ENCODE peak calls at places on chromosomes 2 and 18, in four cellular contexts. G, V, Y and J are unnamed samples.

GRCh38 chr2:11655495-11655894 is 14.5 kb downstream of the NTSR2 start:
- DNase-seq in G (no peak), V (no peak), Y (no peak), J (no peak)

GRCh38 chr18:63592506-63592905 is 5.4 kb downstream of the SERPINB13 start:
- DNase-seq in G (no peak), V (no peak), Y (no peak), J (no peak)

GRCh38 chr2:124898827-124899226 is 873.7 kb downstream of the CNTNAP5 start:
- DNase-seq in G (no peak), V (no peak), Y (no peak), J (no peak)

GRCh38 chr2:135825855-135826190 is 11.2 kb downstream of the LCT start:
- DNase-seq in G (no peak), V (no peak), Y (no peak), J (no peak)

GRCh38 chr2:127081826-127082633 is 24.9 kb downstream of the BIN1 start:
- DNase-seq in G (no peak), V (no peak), Y (peak; percentile 34), J (no peak)

GRCh38 chr18:2091937-2092336 is 479.4 kb downstream of the METTL4 start:
- DNase-seq in G (no peak), V (no peak), Y (peak; percentile 22), J (no peak)

GRCh38 chr2:226478121-226478809 is 321.4 kb downstream of the IRS1 start:
- DNase-seq in G (no peak), V (no peak), Y (no peak), J (no peak)

GRCh38 chr2:196480653-196481322 is 158.7 kb upstream of the CCDC150 start:
- DNase-seq in G (no peak), V (no peak), Y (no peak), J (no peak)

GRCh38 chr2:23563673-23564617 is 179.0 kb downstream of the KLHL29 start:
- DNase-seq in G (no peak), V (peak; percentile 93), Y (no peak), J (peak; percentile 36)

GRCh38 chr2:205734436-205734835 is 52.1 kb downstream of the NRP2 start:
- DNase-seq in G (no peak), V (peak; percentile 57), Y (peak; percentile 67), J (no peak)

GRCh38 chr2:110713508-110714362 is 18.6 kb upstream of the ACOXL start:
- DNase-seq in G (no peak), V (no peak), Y (no peak), J (no peak)

GRCh38 chr2:122203523-122203922 is 448.1 kb downstream of the TSN start:
- DNase-seq in G (no peak), V (no peak), Y (no peak), J (no peak)

GRCh38 chr2:119721904-119722303 is 37.8 kb upstream of the PTPN4 start:
- DNase-seq in G (no peak), V (no peak), Y (no peak), J (no peak)

GRCh38 chr2:86078801-86079545 is 26.7 kb downstream of the POLR1A start:
- DNase-seq in G (no peak), V (peak; percentile 31), Y (peak; percentile 32), J (no peak)

GRCh38 chr2:42098571-42099430 is 51.0 kb downstream of the PKDCC start:
- DNase-seq in G (no peak), V (no peak), Y (no peak), J (no peak)

GRCh38 chr2:43758738-43759137 is 15.1 kb upstream of the DYNC2LI1 start:
- DNase-seq in G (no peak), V (no peak), Y (no peak), J (no peak)

GRCh38 chr2:46364797-46365457 is 67.7 kb downstream of the EPAS1 start:
- DNase-seq in G (no peak), V (peak; percentile 80), Y (peak; percentile 74), J (peak; percentile 30)

GRCh38 chr2:143489135-143489534 is 359.9 kb downstream of the ARHGAP15 start:
- DNase-seq in G (no peak), V (no peak), Y (no peak), J (no peak)

GRCh38 chr2:164479460-164479859 is 141.8 kb downstream of the GRB14 start:
- DNase-seq in G (no peak), V (peak; percentile 22), Y (no peak), J (peak; percentile 57)

GRCh38 chr2:224579411-224579810 is 5.8 kb downstream of the CUL3 start:
- DNase-seq in G (no peak), V (no peak), Y (no peak), J (no peak)

GRCh38 chr2:20448246-20449046 is 1.6 kb downstream of the RHOB start:
- DNase-seq in G (no peak), V (no peak), Y (no peak), J (peak; percentile 15)

GRCh38 chr2:241843321-241844065 is 15.2 kb downstream of the PDCD1 start:
- DNase-seq in G (no peak), V (no peak), Y (no peak), J (no peak)

DNA sequence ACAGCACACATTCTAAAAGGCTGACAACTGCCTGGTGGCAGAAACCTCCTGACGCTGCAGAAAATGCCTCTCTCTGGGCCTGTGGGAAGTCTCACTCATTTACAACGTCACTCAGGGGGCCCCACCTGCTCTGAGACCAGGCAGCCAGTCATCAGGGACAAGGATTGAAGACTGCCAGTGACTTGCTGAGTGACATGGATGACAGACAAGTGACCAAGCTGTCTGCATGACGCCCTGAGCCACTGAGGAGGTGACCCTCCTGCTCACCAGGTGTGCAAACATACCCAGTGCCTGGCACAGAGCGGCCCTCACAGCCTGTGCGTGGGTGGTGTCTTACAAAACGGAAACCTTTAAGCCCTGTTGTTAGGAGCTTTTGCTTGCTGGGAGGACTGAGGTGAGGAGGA is 392.4 kb downstream of the TNS1 start:
- DNase-seq in G (peak; percentile 31), V (no peak), Y (no peak), J (no peak)
- TF ChIP-seq USF1 in G (no peak), V (no peak), Y (no peak), J (no peak)

GRCh38 chr2:174025271-174026121 is 60.3 kb upstream of the SP3 start:
- DNase-seq in G (no peak), V (peak; percentile 76), Y (no peak), J (no peak)
- TF ChIP-seq USF2 in G (no peak), V (no peak), Y (no peak), J (no peak)

GRCh38 chr2:219507555-219508443 is 6.5 kb upstream of the ASIC4 start:
- DNase-seq in G (no peak), V (peak; percentile 84), Y (no peak), J (no peak)

GRCh38 chr2:219509780-219510511 is 4.3 kb upstream of the ASIC4 start:
- DNase-seq in G (no peak), V (peak; percentile 83), Y (peak; percentile 95), J (peak; percentile 82)

GRCh38 chr2:219508444-219508734 is 5.9 kb upstream of the ASIC4 start:
- DNase-seq in G (no peak), V (peak; percentile 27), Y (no peak), J (no peak)

GRCh38 chr2:219510512-219511135 is 3.7 kb upstream of the ASIC4 start:
- DNase-seq in G (no peak), V (no peak), Y (peak; percentile 62), J (no peak)

GRCh38 chr2:219508933-219509779 is 5.1 kb upstream of the ASIC4 start:
- DNase-seq in G (no peak), V (peak; percentile 60), Y (no peak), J (no peak)
- TF ChIP-seq MAX in G (no peak), V (no peak), Y (no peak), J (no peak)

DNA sequence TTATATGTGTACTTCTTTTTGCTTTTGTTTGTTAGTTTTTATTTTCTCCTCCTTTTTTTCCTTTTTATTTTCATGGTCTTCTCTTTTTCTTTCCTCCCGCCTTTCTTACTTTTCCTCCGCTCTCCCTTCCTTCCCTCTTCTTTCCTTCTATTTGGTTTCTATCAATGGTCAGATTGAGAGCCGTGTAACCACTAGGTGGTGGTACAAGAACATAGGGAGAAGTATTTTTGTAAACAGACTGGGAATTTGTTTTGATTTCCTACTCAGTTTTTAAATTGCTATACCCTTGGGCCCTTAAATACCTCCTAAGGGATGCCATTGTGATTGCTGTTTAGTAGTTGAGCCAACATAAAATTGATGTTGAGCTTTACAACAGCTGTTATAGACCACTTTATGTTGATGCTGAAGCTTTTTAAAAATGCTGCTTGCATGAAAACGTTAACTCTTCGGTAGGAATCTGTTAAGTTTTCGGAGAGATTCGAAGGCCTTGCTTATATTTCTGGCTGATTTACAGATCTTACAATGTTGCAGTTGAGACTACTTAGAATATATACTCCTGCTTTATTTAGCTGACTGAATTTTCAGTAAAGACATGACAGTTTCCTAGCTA is 124.2 kb downstream of the UBE2E3 start:
- DNase-seq in G (no peak), V (peak; percentile 20), Y (peak; percentile 25), J (no peak)
- TF ChIP-seq USF1 in G (no peak), V (no peak), Y (no peak), J (no peak)

GRCh38 chr18:58978916-58979315 is 114.2 kb downstream of the ZNF532 start:
- DNase-seq in G (no peak), V (no peak), Y (no peak), J (no peak)

GRCh38 chr18:58977801-58978200 is 113.1 kb downstream of the ZNF532 start:
- DNase-seq in G (no peak), V (no peak), Y (no peak), J (no peak)

GRCh38 chr18:58975296-58975695 is 110.6 kb downstream of the ZNF532 start:
- DNase-seq in G (no peak), V (no peak), Y (no peak), J (no peak)

GRCh38 chr18:58979615-58980014 is 114.9 kb downstream of the ZNF532 start:
- DNase-seq in G (no peak), V (no peak), Y (no peak), J (no peak)

GRCh38 chr18:58977223-58977622 is 112.5 kb downstream of the ZNF532 start:
- DNase-seq in G (no peak), V (no peak), Y (no peak), J (no peak)
- TF ChIP-seq USF2 in G (no peak), V (no peak), Y (no peak), J (no peak)

GRCh38 chr2:38554973-38555595 is 47.6 kb downstream of the HNRNPLL start:
- DNase-seq in G (no peak), V (no peak), Y (peak; percentile 47), J (no peak)
- TF ChIP-seq MAX in G (no peak), V (no peak), Y (no peak), J (no peak)